ENCODE peak calls at places on chromosomes 7 and 10, in nine cellular contexts. One of them, this sample, is unnamed.

GRCh38 chr10:4883079-4883739 is 57.2 kb downstream of the AKR1E2 start:
- DNase-seq in T-cell: no peak
- DNase-seq in CD8-positive, alpha-beta memory T cell: no peak
- DNase-seq in activated CD8-positive, alpha-beta T cell treated with anti-CD3 and anti-CD28 coated beads for 36 hours: no peak
- DNase-seq in GM12892: no peak
- DNase-seq in NCI-H187: no peak
- DNase-seq in iris pigment epithelial cell: peak; percentile 61
- DNase-seq in NCI-H524 treated with DMSO at 0.1 percent for 48 hours: no peak
- DNase-seq in activated naive CD4-positive, alpha-beta T cell treated with anti-CD3 and anti-CD28 coated beads, Interleukin-2, amount 10 ng/mL, durations not matched to agents 7 days and 5 days: no peak
- DNase-seq in this sample: peak; percentile 91

GRCh38 chr10:23383637-23384036 is 39.0 kb upstream of the C10orf67 start:
- DNase-seq in T-cell: no peak
- DNase-seq in CD8-positive, alpha-beta memory T cell: no peak
- DNase-seq in activated CD8-positive, alpha-beta T cell treated with anti-CD3 and anti-CD28 coated beads for 36 hours: no peak
- DNase-seq in GM12892: no peak
- DNase-seq in NCI-H187: no peak
- DNase-seq in iris pigment epithelial cell: no peak
- DNase-seq in NCI-H524 treated with DMSO at 0.1 percent for 48 hours: no peak
- DNase-seq in activated naive CD4-positive, alpha-beta T cell treated with anti-CD3 and anti-CD28 coated beads, Interleukin-2, amount 10 ng/mL, durations not matched to agents 7 days and 5 days: no peak
- DNase-seq in this sample: peak; percentile 36

GRCh38 chr7:135249901-135250300 is 16.3 kb downstream of the STRA8 start:
- DNase-seq in T-cell: no peak
- DNase-seq in CD8-positive, alpha-beta memory T cell: no peak
- DNase-seq in activated CD8-positive, alpha-beta T cell treated with anti-CD3 and anti-CD28 coated beads for 36 hours: no peak
- DNase-seq in GM12892: no peak
- DNase-seq in NCI-H187: no peak
- DNase-seq in iris pigment epithelial cell: no peak
- DNase-seq in NCI-H524 treated with DMSO at 0.1 percent for 48 hours: no peak
- DNase-seq in activated naive CD4-positive, alpha-beta T cell treated with anti-CD3 and anti-CD28 coated beads, Interleukin-2, amount 10 ng/mL, durations not matched to agents 7 days and 5 days: no peak
- DNase-seq in this sample: no peak

GRCh38 chr10:132411561-132412253 is 14.7 kb downstream of the PWWP2B start:
- DNase-seq in T-cell: no peak
- DNase-seq in CD8-positive, alpha-beta memory T cell: no peak
- DNase-seq in activated CD8-positive, alpha-beta T cell treated with anti-CD3 and anti-CD28 coated beads for 36 hours: no peak
- DNase-seq in GM12892: no peak
- DNase-seq in NCI-H187: no peak
- DNase-seq in iris pigment epithelial cell: peak; percentile 46
- DNase-seq in NCI-H524 treated with DMSO at 0.1 percent for 48 hours: no peak
- DNase-seq in activated naive CD4-positive, alpha-beta T cell treated with anti-CD3 and anti-CD28 coated beads, Interleukin-2, amount 10 ng/mL, durations not matched to agents 7 days and 5 days: no peak
- DNase-seq in this sample: peak; percentile 18

GRCh38 chr10:86707505-86707904 is 39.2 kb downstream of the LDB3 start:
- DNase-seq in T-cell: no peak
- DNase-seq in CD8-positive, alpha-beta memory T cell: no peak
- DNase-seq in activated CD8-positive, alpha-beta T cell treated with anti-CD3 and anti-CD28 coated beads for 36 hours: no peak
- DNase-seq in GM12892: no peak
- DNase-seq in NCI-H187: no peak
- DNase-seq in iris pigment epithelial cell: no peak
- DNase-seq in NCI-H524 treated with DMSO at 0.1 percent for 48 hours: no peak
- DNase-seq in activated naive CD4-positive, alpha-beta T cell treated with anti-CD3 and anti-CD28 coated beads, Interleukin-2, amount 10 ng/mL, durations not matched to agents 7 days and 5 days: no peak
- DNase-seq in this sample: no peak

GRCh38 chr10:14409247-14409646 is 78.5 kb upstream of the FRMD4A start:
- DNase-seq in T-cell: no peak
- DNase-seq in CD8-positive, alpha-beta memory T cell: no peak
- DNase-seq in activated CD8-positive, alpha-beta T cell treated with anti-CD3 and anti-CD28 coated beads for 36 hours: peak; percentile 65
- DNase-seq in GM12892: no peak
- DNase-seq in NCI-H187: no peak
- DNase-seq in iris pigment epithelial cell: no peak
- DNase-seq in NCI-H524 treated with DMSO at 0.1 percent for 48 hours: no peak
- DNase-seq in activated naive CD4-positive, alpha-beta T cell treated with anti-CD3 and anti-CD28 coated beads, Interleukin-2, amount 10 ng/mL, durations not matched to agents 7 days and 5 days: no peak
- DNase-seq in this sample: no peak

GRCh38 chr10:61633665-61634064 is 29.1 kb upstream of the CABCOCO1 start:
- DNase-seq in T-cell: no peak
- DNase-seq in CD8-positive, alpha-beta memory T cell: no peak
- DNase-seq in activated CD8-positive, alpha-beta T cell treated with anti-CD3 and anti-CD28 coated beads for 36 hours: no peak
- DNase-seq in GM12892: no peak
- DNase-seq in NCI-H187: no peak
- DNase-seq in iris pigment epithelial cell: peak; percentile 66
- DNase-seq in NCI-H524 treated with DMSO at 0.1 percent for 48 hours: no peak
- DNase-seq in activated naive CD4-positive, alpha-beta T cell treated with anti-CD3 and anti-CD28 coated beads, Interleukin-2, amount 10 ng/mL, durations not matched to agents 7 days and 5 days: no peak
- DNase-seq in this sample: no peak

GRCh38 chr7:191105-192034 is 1.0 kb upstream of the FAM20C start:
- DNase-seq in T-cell: no peak
- DNase-seq in CD8-positive, alpha-beta memory T cell: no peak
- DNase-seq in activated CD8-positive, alpha-beta T cell treated with anti-CD3 and anti-CD28 coated beads for 36 hours: peak; percentile 11
- DNase-seq in GM12892: no peak
- DNase-seq in NCI-H187: no peak
- DNase-seq in iris pigment epithelial cell: peak; percentile 87
- DNase-seq in NCI-H524 treated with DMSO at 0.1 percent for 48 hours: no peak
- DNase-seq in activated naive CD4-positive, alpha-beta T cell treated with anti-CD3 and anti-CD28 coated beads, Interleukin-2, amount 10 ng/mL, durations not matched to agents 7 days and 5 days: peak; percentile 25
- DNase-seq in this sample: peak; percentile 83

GRCh38 chr7:134701272-134701671 is 54.6 kb downstream of the BPGM start:
- DNase-seq in T-cell: no peak
- DNase-seq in CD8-positive, alpha-beta memory T cell: peak; percentile 42
- DNase-seq in activated CD8-positive, alpha-beta T cell treated with anti-CD3 and anti-CD28 coated beads for 36 hours: peak; percentile 51
- DNase-seq in GM12892: no peak
- DNase-seq in NCI-H187: no peak
- DNase-seq in iris pigment epithelial cell: peak; percentile 42
- DNase-seq in NCI-H524 treated with DMSO at 0.1 percent for 48 hours: no peak
- DNase-seq in activated naive CD4-positive, alpha-beta T cell treated with anti-CD3 and anti-CD28 coated beads, Interleukin-2, amount 10 ng/mL, durations not matched to agents 7 days and 5 days: no peak
- DNase-seq in this sample: peak; percentile 33

GRCh38 chr7:102974366-102975236 is 61.8 kb downstream of the LRRC17 start:
- DNase-seq in T-cell: no peak
- DNase-seq in CD8-positive, alpha-beta memory T cell: no peak
- DNase-seq in activated CD8-positive, alpha-beta T cell treated with anti-CD3 and anti-CD28 coated beads for 36 hours: peak; percentile 14
- DNase-seq in GM12892: no peak
- DNase-seq in NCI-H187: no peak
- DNase-seq in iris pigment epithelial cell: no peak
- DNase-seq in NCI-H524 treated with DMSO at 0.1 percent for 48 hours: no peak
- DNase-seq in activated naive CD4-positive, alpha-beta T cell treated with anti-CD3 and anti-CD28 coated beads, Interleukin-2, amount 10 ng/mL, durations not matched to agents 7 days and 5 days: no peak
- DNase-seq in this sample: no peak

GRCh38 chr7:81956520-81956919 is 186.7 kb upstream of the HGF start:
- DNase-seq in T-cell: no peak
- DNase-seq in CD8-positive, alpha-beta memory T cell: no peak
- DNase-seq in activated CD8-positive, alpha-beta T cell treated with anti-CD3 and anti-CD28 coated beads for 36 hours: no peak
- DNase-seq in GM12892: no peak
- DNase-seq in NCI-H187: no peak
- DNase-seq in iris pigment epithelial cell: peak; percentile 63
- DNase-seq in NCI-H524 treated with DMSO at 0.1 percent for 48 hours: no peak
- DNase-seq in activated naive CD4-positive, alpha-beta T cell treated with anti-CD3 and anti-CD28 coated beads, Interleukin-2, amount 10 ng/mL, durations not matched to agents 7 days and 5 days: no peak
- DNase-seq in this sample: peak; percentile 33

GRCh38 chr10:95795602-95796001 is 39.6 kb downstream of the ENTPD1 start:
- DNase-seq in T-cell: no peak
- DNase-seq in CD8-positive, alpha-beta memory T cell: no peak
- DNase-seq in activated CD8-positive, alpha-beta T cell treated with anti-CD3 and anti-CD28 coated beads for 36 hours: no peak
- DNase-seq in GM12892: no peak
- DNase-seq in NCI-H187: no peak
- DNase-seq in iris pigment epithelial cell: no peak
- DNase-seq in NCI-H524 treated with DMSO at 0.1 percent for 48 hours: no peak
- DNase-seq in activated naive CD4-positive, alpha-beta T cell treated with anti-CD3 and anti-CD28 coated beads, Interleukin-2, amount 10 ng/mL, durations not matched to agents 7 days and 5 days: no peak
- DNase-seq in this sample: no peak

GRCh38 chr10:9342865-9343450 is 1288.5 kb downstream of the GATA3 start:
- DNase-seq in T-cell: no peak
- DNase-seq in CD8-positive, alpha-beta memory T cell: peak; percentile 29
- DNase-seq in activated CD8-positive, alpha-beta T cell treated with anti-CD3 and anti-CD28 coated beads for 36 hours: peak; percentile 7
- DNase-seq in GM12892: no peak
- DNase-seq in NCI-H187: no peak
- DNase-seq in iris pigment epithelial cell: peak; percentile 47
- DNase-seq in NCI-H524 treated with DMSO at 0.1 percent for 48 hours: no peak
- DNase-seq in activated naive CD4-positive, alpha-beta T cell treated with anti-CD3 and anti-CD28 coated beads, Interleukin-2, amount 10 ng/mL, durations not matched to agents 7 days and 5 days: no peak
- DNase-seq in this sample: peak; percentile 47

GRCh38 chr7:27143022-27143949 is at the start of gene HOXA5:
- DNase-seq in T-cell: no peak
- DNase-seq in CD8-positive, alpha-beta memory T cell: no peak
- DNase-seq in activated CD8-positive, alpha-beta T cell treated with anti-CD3 and anti-CD28 coated beads for 36 hours: no peak
- DNase-seq in GM12892: no peak
- DNase-seq in NCI-H187: no peak
- DNase-seq in iris pigment epithelial cell: no peak
- DNase-seq in NCI-H524 treated with DMSO at 0.1 percent for 48 hours: peak; percentile 74
- DNase-seq in activated naive CD4-positive, alpha-beta T cell treated with anti-CD3 and anti-CD28 coated beads, Interleukin-2, amount 10 ng/mL, durations not matched to agents 7 days and 5 days: no peak
- DNase-seq in this sample: peak; percentile 98

This sample was measured in renal cortical epithelial cell.